ENCODE peak calls at places on chromosomes 13 and 19, in ten cellular contexts. T is lower leg skin, C is breast epithelium, O is HCT116, G is tibial nerve, D is thyroid gland, J is testis, V is Peyer's patch, B is body of pancreas, N is heart left ventricle. Z is an unnamed sample.
A peak's percentile ranks its signal among the peaks of the same experiment; 100 is the strongest.

GRCh38 chr13:99980201-99981114 is 1.1 kb upstream of the ZIC2 start:
- DNase-seq in T (no peak), C (no peak), O (peak; percentile 52), G (no peak), D (peak; percentile 59), J (peak; percentile 75), V (peak; percentile 70), B (peak; percentile 65), N (peak; percentile 57), Z (peak; percentile 76)

GRCh38 chr13:43195551-43195950 is 172.2 kb downstream of the DNAJC15 start:
- DNase-seq in T (no peak), C (no peak), O (no peak), G (no peak), D (no peak), J (no peak), V (no peak), B (no peak), N (no peak), Z (no peak)

GRCh38 chr19:58397533-58398037 is 2.1 kb downstream of the RNF225 start:
- DNase-seq in T (no peak), C (no peak), O (no peak), G (no peak), D (no peak), J (no peak), V (no peak), B (no peak), N (no peak), Z (no peak)

GRCh38 chr13:109998808-109999528 is 212.6 kb upstream of the IRS2 start:
- DNase-seq in T (no peak), C (no peak), O (no peak), G (no peak), D (no peak), J (no peak), V (no peak), B (no peak), N (no peak), Z (no peak)

GRCh38 chr19:39390460-39390758 is 497 bp downstream of the PAF1 start:
- DNase-seq in T (peak; percentile 76), C (peak; percentile 74), O (peak; percentile 84), G (no peak), D (peak; percentile 81), J (peak; percentile 86), V (peak; percentile 90), B (peak; percentile 75), N (no peak), Z (no peak)

GRCh38 chr13:97385146-97385545 is 48.8 kb upstream of the RAP2A start:
- DNase-seq in T (no peak), C (no peak), O (no peak), G (no peak), D (peak; percentile 62), J (no peak), V (no peak), B (no peak), N (no peak), Z (no peak)

GRCh38 chr13:47553329-47553977 is 447.6 kb downstream of the SUCLA2 start:
- DNase-seq in T (no peak), C (no peak), O (no peak), G (no peak), D (no peak), J (no peak), V (no peak), B (no peak), N (no peak), Z (no peak)

GRCh38 chr19:42512130-42512636 is 16.1 kb downstream of the CEACAM1 start:
- DNase-seq in T (no peak), C (no peak), O (no peak), G (no peak), D (no peak), J (no peak), V (no peak), B (no peak), N (no peak), Z (no peak)

GRCh38 chr19:17305517-17306284 is at the start of gene MRPL34:
- DNase-seq in T (peak; percentile 95), C (peak; percentile 98), O (peak; percentile 99), G (peak; percentile 89), D (peak; percentile 99), J (peak; percentile 97), V (peak; percentile 99), B (peak; percentile 99), N (peak; percentile 93), Z (peak; percentile 98)
- TF ChIP-seq POLR2A in T (peak; percentile 1), C (no peak), O (peak; percentile 51), G (peak; percentile 55), D (peak; percentile 86), J (no peak), V (peak; percentile 44), B (peak; percentile 76), N (peak; percentile 84), Z (peak; percentile 81)

GRCh38 chr19:36058481-36059179 is 3.9 kb downstream of the WDR62 start:
- DNase-seq in T (no peak), C (no peak), O (no peak), G (no peak), D (no peak), J (no peak), V (no peak), B (no peak), N (no peak), Z (peak; percentile 66)

GRCh38 chr19:36051637-36052036 is 2.4 kb downstream of the THAP8 start:
- DNase-seq in T (no peak), C (no peak), O (no peak), G (no peak), D (no peak), J (no peak), V (no peak), B (no peak), N (no peak), Z (no peak)

GRCh38 chr19:36054733-36055686 is at the start of gene WDR62:
- DNase-seq in T (peak; percentile 90), C (peak; percentile 93), O (peak; percentile 83), G (peak; percentile 86), D (peak; percentile 93), J (peak; percentile 96), V (peak; percentile 96), B (peak; percentile 93), N (peak; percentile 93), Z (peak; percentile 96)

GRCh38 chr19:36051236-36051635 is 2.8 kb downstream of the THAP8 start:
- DNase-seq in T (no peak), C (no peak), O (peak; percentile 33), G (no peak), D (no peak), J (peak; percentile 26), V (no peak), B (no peak), N (no peak), Z (no peak)

DNA sequence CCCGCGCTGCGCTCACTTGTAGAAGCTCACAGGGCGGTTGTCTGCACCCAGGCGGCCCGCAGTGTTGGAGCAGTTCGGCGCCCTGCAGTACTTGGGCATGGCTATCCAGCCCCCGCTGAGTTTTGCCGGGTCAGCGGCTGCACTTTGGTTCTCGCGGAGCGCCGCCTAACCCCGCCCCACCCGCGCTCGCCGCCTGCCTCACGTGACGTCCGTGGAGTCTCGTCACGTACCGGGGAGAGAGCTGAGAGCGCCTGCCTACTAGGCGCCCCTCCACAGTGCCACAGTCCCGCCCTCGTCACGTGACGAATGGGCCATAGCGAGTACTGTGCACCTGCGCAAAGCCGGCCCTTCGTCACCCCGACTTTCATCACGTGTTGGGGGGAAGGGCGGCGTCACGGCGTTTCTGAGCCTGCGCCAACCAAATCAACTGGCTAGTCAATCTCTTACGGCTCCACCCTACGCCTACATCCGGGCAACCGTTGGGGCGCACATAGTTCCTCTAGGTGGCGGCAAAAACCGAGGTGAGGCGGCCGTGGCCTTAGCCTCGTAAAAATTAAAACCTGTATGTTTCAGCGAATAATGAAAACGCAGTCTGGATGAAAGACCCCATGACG is at the start of gene THAP8:
- DNase-seq in T (peak; percentile 100), C (peak; percentile 100), O (peak; percentile 97), G (peak; percentile 100), D (peak; percentile 100), J (peak; percentile 99), V (peak; percentile 100), B (peak; percentile 100), N (peak; percentile 100), Z (peak; percentile 100)
- TF ChIP-seq POLR2A in T (no peak), C (no peak), O (peak; percentile 56), G (peak; percentile 31), D (peak; percentile 80), J (no peak), V (peak; percentile 70), B (peak; percentile 90), N (peak; percentile 73), Z (peak; percentile 82)

GRCh38 chr19:1653300-1653628 is 849 bp upstream of the TCF3 start:
- DNase-seq in T (no peak), C (no peak), O (no peak), G (peak; percentile 38), D (no peak), J (no peak), V (no peak), B (no peak), N (no peak), Z (no peak)

GRCh38 chr19:1652471-1653299 is at the start of gene TCF3:
- DNase-seq in T (peak; percentile 98), C (peak; percentile 99), O (peak; percentile 99), G (peak; percentile 98), D (peak; percentile 98), J (peak; percentile 99), V (peak; percentile 99), B (peak; percentile 98), N (peak; percentile 97), Z (peak; percentile 97)

GRCh38 chr19:1650627-1651009 is 1.8 kb downstream of the TCF3 start:
- DNase-seq in T (no peak), C (no peak), O (no peak), G (no peak), D (no peak), J (no peak), V (no peak), B (no peak), N (no peak), Z (no peak)

GRCh38 chr19:1651061-1651547 is 1.3 kb downstream of the TCF3 start:
- DNase-seq in T (no peak), C (no peak), O (no peak), G (no peak), D (no peak), J (no peak), V (peak; percentile 71), B (no peak), N (no peak), Z (peak; percentile 19)

DNA sequence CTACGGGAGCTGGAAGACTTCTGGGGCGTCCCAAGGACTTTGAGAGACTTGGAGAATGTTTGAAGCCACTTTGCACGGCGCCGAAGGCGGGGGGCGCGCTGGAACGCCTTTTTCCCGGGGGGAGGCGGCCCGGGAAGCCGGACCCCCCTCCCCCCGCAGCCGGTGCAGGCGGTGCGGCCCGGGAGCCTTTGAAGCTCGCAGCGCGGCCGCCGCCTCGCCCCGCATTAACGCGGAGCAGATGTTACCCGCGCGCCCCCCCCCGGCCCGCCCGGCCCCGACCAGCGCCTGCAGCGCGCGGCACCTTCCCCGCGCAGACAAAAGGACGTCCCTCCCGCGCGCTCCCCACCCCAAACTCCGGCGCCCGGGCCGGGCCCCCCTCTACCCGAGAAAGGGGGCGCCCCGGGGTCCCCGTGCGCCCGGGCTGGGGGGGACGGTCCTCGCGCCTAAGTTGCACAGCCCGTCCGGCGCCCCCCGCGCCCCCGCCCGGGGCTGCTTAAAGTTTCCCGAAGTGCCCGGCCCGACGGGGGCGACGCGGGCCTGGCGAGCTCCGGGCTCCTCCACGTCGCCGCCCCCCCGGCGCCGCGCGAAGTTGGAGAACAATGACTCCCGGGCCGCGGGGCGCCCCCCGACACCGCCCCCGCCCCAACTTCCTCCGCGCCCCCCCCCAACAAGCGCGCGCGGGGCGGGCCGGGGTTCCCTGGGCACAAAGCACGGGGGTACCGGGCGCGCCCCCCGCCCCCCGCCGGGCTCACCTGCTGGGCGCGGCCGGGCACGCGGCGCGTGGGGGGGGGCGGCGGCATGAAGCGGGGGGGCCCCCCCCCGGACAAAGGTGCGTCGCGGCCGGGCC is 644 bp downstream of the TCF3 start:
- DNase-seq in T (no peak), C (no peak), O (no peak), G (no peak), D (peak; percentile 55), J (peak; percentile 51), V (peak; percentile 74), B (peak; percentile 54), N (peak; percentile 50), Z (peak; percentile 56)
- TF ChIP-seq POLR2A in T (no peak), C (no peak), O (no peak), G (no peak), D (no peak), J (no peak), V (no peak), B (no peak), N (no peak), Z (no peak)

GRCh38 chr19:6087074-6087506 is 23.2 kb downstream of the RFX2 start:
- DNase-seq in T (no peak), C (no peak), O (no peak), G (no peak), D (no peak), J (no peak), V (peak; percentile 72), B (no peak), N (no peak), Z (no peak)
- TF ChIP-seq POLR2A in T (no peak), C (no peak), O (no peak), G (no peak), D (no peak), J (no peak), V (no peak), B (no peak), N (no peak), Z (no peak)

Z was measured in right lobe of liver.